ENCODE peak calls at places on chromosomes 13 and 19, in eight cellular contexts. One of them, this sample, is unnamed.

GRCh38 chr13:42392706-42393572 is 121.0 kb downstream of the AKAP11 start:
- DNase-seq in Peyer's patch: peak
- DNase-seq in HFF-Myc: no peak
- DNase-seq in IMR-90: no peak
- DNase-seq in breast epithelium: no peak
- DNase-seq in psoas muscle: no peak
- DNase-seq in left ventricle myocardium inferior: no peak
- DNase-seq in OCI-LY7: no peak
- DNase-seq in this sample: no peak

GRCh38 chr13:97274782-97275252 is 52.7 kb downstream of the MBNL2 start:
- DNase-seq in Peyer's patch: no peak
- DNase-seq in HFF-Myc: no peak
- DNase-seq in IMR-90: peak
- DNase-seq in breast epithelium: no peak
- DNase-seq in psoas muscle: no peak
- DNase-seq in left ventricle myocardium inferior: no peak
- DNase-seq in OCI-LY7: no peak
- DNase-seq in this sample: peak

GRCh38 chr13:97284558-97284957 is 62.4 kb downstream of the MBNL2 start:
- DNase-seq in Peyer's patch: no peak
- DNase-seq in HFF-Myc: no peak
- DNase-seq in IMR-90: peak
- DNase-seq in breast epithelium: no peak
- DNase-seq in psoas muscle: no peak
- DNase-seq in left ventricle myocardium inferior: no peak
- DNase-seq in OCI-LY7: no peak
- DNase-seq in this sample: peak

GRCh38 chr13:35832551-35832950 is 298.6 kb downstream of the DCLK1 start:
- DNase-seq in Peyer's patch: no peak
- DNase-seq in HFF-Myc: no peak
- DNase-seq in IMR-90: peak
- DNase-seq in breast epithelium: no peak
- DNase-seq in psoas muscle: no peak
- DNase-seq in left ventricle myocardium inferior: no peak
- DNase-seq in OCI-LY7: no peak
- DNase-seq in this sample: peak

GRCh38 chr13:59673301-59673700 is 490.4 kb downstream of the DIAPH3 start:
- DNase-seq in Peyer's patch: no peak
- DNase-seq in HFF-Myc: no peak
- DNase-seq in IMR-90: peak
- DNase-seq in breast epithelium: no peak
- DNase-seq in psoas muscle: no peak
- DNase-seq in left ventricle myocardium inferior: no peak
- DNase-seq in OCI-LY7: no peak
- DNase-seq in this sample: peak

GRCh38 chr19:50320051-50320450 is 9.1 kb downstream of the KCNC3 start:
- DNase-seq in Peyer's patch: no peak
- DNase-seq in HFF-Myc: no peak
- DNase-seq in IMR-90: no peak
- DNase-seq in breast epithelium: no peak
- DNase-seq in psoas muscle: peak
- DNase-seq in left ventricle myocardium inferior: no peak
- DNase-seq in OCI-LY7: no peak
- DNase-seq in this sample: no peak

GRCh38 chr19:29299416-29300380 is 86.7 kb upstream of the UQCRFS1 start:
- DNase-seq in Peyer's patch: no peak
- DNase-seq in HFF-Myc: no peak
- DNase-seq in IMR-90: no peak
- DNase-seq in breast epithelium: no peak
- DNase-seq in psoas muscle: no peak
- DNase-seq in left ventricle myocardium inferior: no peak
- DNase-seq in OCI-LY7: no peak
- DNase-seq in this sample: no peak

GRCh38 chr19:55113570-55114039 is 3.8 kb downstream of the PPP1R12C start:
- DNase-seq in Peyer's patch: peak
- DNase-seq in HFF-Myc: peak
- DNase-seq in IMR-90: peak
- DNase-seq in breast epithelium: peak
- DNase-seq in psoas muscle: peak
- DNase-seq in left ventricle myocardium inferior: peak
- DNase-seq in OCI-LY7: peak
- DNase-seq in this sample: peak

GRCh38 chr13:40187324-40187795 is 479.1 kb downstream of the FOXO1 start:
- DNase-seq in Peyer's patch: peak
- DNase-seq in HFF-Myc: no peak
- DNase-seq in IMR-90: no peak
- DNase-seq in breast epithelium: no peak
- DNase-seq in psoas muscle: no peak
- DNase-seq in left ventricle myocardium inferior: no peak
- DNase-seq in OCI-LY7: no peak
- DNase-seq in this sample: no peak

GRCh38 chr19:7942981-7943443 is 454 bp downstream of the TIMM44 start:
- DNase-seq in Peyer's patch: no peak
- DNase-seq in HFF-Myc: no peak
- DNase-seq in IMR-90: no peak
- DNase-seq in breast epithelium: no peak
- DNase-seq in psoas muscle: no peak
- DNase-seq in left ventricle myocardium inferior: no peak
- DNase-seq in OCI-LY7: peak
- DNase-seq in this sample: no peak

GRCh38 chr19:52007436-52007804 is 591 bp downstream of the ZNF615 start:
- DNase-seq in Peyer's patch: no peak
- DNase-seq in HFF-Myc: no peak
- DNase-seq in IMR-90: no peak
- DNase-seq in breast epithelium: no peak
- DNase-seq in psoas muscle: no peak
- DNase-seq in left ventricle myocardium inferior: no peak
- DNase-seq in OCI-LY7: no peak
- DNase-seq in this sample: peak

GRCh38 chr19:38684078-38684861 is 36.8 kb downstream of the ACTN4 start:
- DNase-seq in Peyer's patch: peak
- DNase-seq in HFF-Myc: peak
- DNase-seq in IMR-90: peak
- DNase-seq in breast epithelium: no peak
- DNase-seq in psoas muscle: peak
- DNase-seq in left ventricle myocardium inferior: peak
- DNase-seq in OCI-LY7: no peak
- DNase-seq in this sample: peak

GRCh38 chr13:39259371-39259770 is 221.1 kb downstream of the NHLRC3 start:
- DNase-seq in Peyer's patch: no peak
- DNase-seq in HFF-Myc: no peak
- DNase-seq in IMR-90: no peak
- DNase-seq in breast epithelium: no peak
- DNase-seq in psoas muscle: no peak
- DNase-seq in left ventricle myocardium inferior: no peak
- DNase-seq in OCI-LY7: no peak
- DNase-seq in this sample: no peak

GRCh38 chr13:48492123-48493075 is 40.5 kb downstream of the RCBTB2 start:
- DNase-seq in Peyer's patch: peak
- DNase-seq in HFF-Myc: peak
- DNase-seq in IMR-90: peak
- DNase-seq in breast epithelium: no peak
- DNase-seq in psoas muscle: peak
- DNase-seq in left ventricle myocardium inferior: peak
- DNase-seq in OCI-LY7: peak
- DNase-seq in this sample: peak

GRCh38 chr13:70407486-70407885 is 299.2 kb upstream of the KLHL1 start:
- DNase-seq in Peyer's patch: no peak
- DNase-seq in HFF-Myc: no peak
- DNase-seq in IMR-90: no peak
- DNase-seq in breast epithelium: no peak
- DNase-seq in psoas muscle: no peak
- DNase-seq in left ventricle myocardium inferior: no peak
- DNase-seq in OCI-LY7: no peak
- DNase-seq in this sample: no peak

GRCh38 chr13:72696590-72696989 is 30.8 kb downstream of the MZT1 start:
- DNase-seq in Peyer's patch: no peak
- DNase-seq in HFF-Myc: no peak
- DNase-seq in IMR-90: peak
- DNase-seq in breast epithelium: no peak
- DNase-seq in psoas muscle: no peak
- DNase-seq in left ventricle myocardium inferior: no peak
- DNase-seq in OCI-LY7: no peak
- DNase-seq in this sample: peak
- H3K4me3 ChIP-seq in Peyer's patch: no peak
- H3K4me3 ChIP-seq in HFF-Myc: no peak
- H3K4me3 ChIP-seq in IMR-90: no peak
- H3K4me3 ChIP-seq in breast epithelium: no peak
- H3K4me3 ChIP-seq in psoas muscle: no peak
- H3K4me3 ChIP-seq in left ventricle myocardium inferior: no peak
- H3K4me3 ChIP-seq in OCI-LY7: no peak
- H3K4me3 ChIP-seq in this sample: no peak

GRCh38 chr19:46226438-46226973 is 3.0 kb upstream of the IGFL1 start:
- DNase-seq in Peyer's patch: no peak
- DNase-seq in HFF-Myc: no peak
- DNase-seq in IMR-90: no peak
- DNase-seq in breast epithelium: no peak
- DNase-seq in psoas muscle: no peak
- DNase-seq in left ventricle myocardium inferior: peak
- DNase-seq in OCI-LY7: no peak
- DNase-seq in this sample: no peak

GRCh38 chr19:46232468-46232867 is 2.9 kb downstream of the IGFL1 start:
- DNase-seq in Peyer's patch: no peak
- DNase-seq in HFF-Myc: no peak
- DNase-seq in IMR-90: no peak
- DNase-seq in breast epithelium: no peak
- DNase-seq in psoas muscle: no peak
- DNase-seq in left ventricle myocardium inferior: no peak
- DNase-seq in OCI-LY7: no peak
- DNase-seq in this sample: no peak

GRCh38 chr19:46232938-46233621 is 3.5 kb downstream of the IGFL1 start:
- DNase-seq in Peyer's patch: no peak
- DNase-seq in HFF-Myc: no peak
- DNase-seq in IMR-90: no peak
- DNase-seq in breast epithelium: no peak
- DNase-seq in psoas muscle: no peak
- DNase-seq in left ventricle myocardium inferior: no peak
- DNase-seq in OCI-LY7: no peak
- DNase-seq in this sample: no peak

GRCh38 chr19:46229442-46229841 is at the start of gene IGFL1:
- DNase-seq in Peyer's patch: no peak
- DNase-seq in HFF-Myc: no peak
- DNase-seq in IMR-90: no peak
- DNase-seq in breast epithelium: no peak
- DNase-seq in psoas muscle: no peak
- DNase-seq in left ventricle myocardium inferior: no peak
- DNase-seq in OCI-LY7: no peak
- DNase-seq in this sample: no peak

DNA sequence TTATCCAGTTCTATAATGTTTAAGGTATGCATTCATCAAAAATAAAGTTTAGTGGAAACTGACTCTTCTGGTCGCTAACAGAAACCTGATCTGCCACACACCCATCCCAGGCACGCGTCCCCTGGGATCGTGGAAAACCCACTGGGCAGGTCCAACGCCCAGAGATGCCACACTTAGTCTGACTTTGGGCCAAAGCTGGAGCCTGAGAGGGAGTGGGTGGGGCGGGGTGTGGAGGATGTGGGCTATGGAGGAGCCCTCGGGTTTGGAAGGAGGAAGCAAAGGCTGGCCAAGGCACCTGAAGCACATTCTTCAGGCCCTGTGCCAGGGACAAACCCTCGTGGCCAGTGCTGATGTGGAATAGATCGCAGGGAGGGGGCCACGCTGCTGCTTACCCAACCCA is 2.5 kb downstream of the IGFL1 start:
- DNase-seq in Peyer's patch: no peak
- DNase-seq in HFF-Myc: no peak
- DNase-seq in IMR-90: no peak
- DNase-seq in breast epithelium: no peak
- DNase-seq in psoas muscle: no peak
- DNase-seq in left ventricle myocardium inferior: no peak
- DNase-seq in OCI-LY7: no peak
- DNase-seq in this sample: no peak
- TF ChIP-seq CTCF in Peyer's patch: no peak
- TF ChIP-seq CTCF in HFF-Myc: no peak
- TF ChIP-seq CTCF in IMR-90: no peak
- TF ChIP-seq CTCF in breast epithelium: no peak
- TF ChIP-seq CTCF in psoas muscle: no peak
- TF ChIP-seq CTCF in left ventricle myocardium inferior: no peak
- TF ChIP-seq CTCF in OCI-LY7: no peak
- TF ChIP-seq CTCF in this sample: no peak

GRCh38 chr19:49119411-49120324 is at the start of gene PPFIA3:
- DNase-seq in Peyer's patch: peak
- DNase-seq in HFF-Myc: no peak
- DNase-seq in IMR-90: peak
- DNase-seq in breast epithelium: peak
- DNase-seq in psoas muscle: peak
- DNase-seq in left ventricle myocardium inferior: peak
- DNase-seq in OCI-LY7: no peak
- DNase-seq in this sample: peak

GRCh38 chr19:49117677-49118564 is 1.0 kb downstream of the C19orf73 start:
- DNase-seq in Peyer's patch: peak
- DNase-seq in HFF-Myc: no peak
- DNase-seq in IMR-90: no peak
- DNase-seq in breast epithelium: no peak
- DNase-seq in psoas muscle: no peak
- DNase-seq in left ventricle myocardium inferior: peak
- DNase-seq in OCI-LY7: peak
- DNase-seq in this sample: no peak

GRCh38 chr19:49120868-49121267 is 1.5 kb downstream of the PPFIA3 start:
- DNase-seq in Peyer's patch: no peak
- DNase-seq in HFF-Myc: no peak
- DNase-seq in IMR-90: no peak
- DNase-seq in breast epithelium: no peak
- DNase-seq in psoas muscle: no peak
- DNase-seq in left ventricle myocardium inferior: no peak
- DNase-seq in OCI-LY7: peak
- DNase-seq in this sample: no peak

GRCh38 chr19:49118565-49119410 is at the start of gene C19orf73:
- DNase-seq in Peyer's patch: peak
- DNase-seq in HFF-Myc: peak
- DNase-seq in IMR-90: peak
- DNase-seq in breast epithelium: peak
- DNase-seq in psoas muscle: peak
- DNase-seq in left ventricle myocardium inferior: peak
- DNase-seq in OCI-LY7: peak
- DNase-seq in this sample: peak

DNA sequence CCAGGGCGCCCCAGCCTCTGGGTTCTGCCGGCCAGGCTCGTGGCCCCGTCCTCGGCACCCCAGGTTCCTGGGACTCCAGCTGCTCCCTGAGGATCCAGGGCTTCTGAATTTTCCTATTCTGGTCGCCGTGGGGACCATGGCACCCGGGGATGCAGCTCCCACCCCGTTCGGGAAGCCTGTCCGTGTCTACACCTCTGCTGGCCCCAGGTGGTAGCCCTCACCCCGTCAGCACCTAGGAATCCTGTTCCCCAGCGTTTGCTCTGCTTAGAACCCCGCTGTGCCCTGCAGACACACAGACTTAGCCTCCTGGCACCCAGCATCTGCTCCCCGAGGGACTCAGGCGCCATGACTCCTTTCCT is 960 bp downstream of the PPFIA3 start:
- DNase-seq in Peyer's patch: no peak
- DNase-seq in HFF-Myc: no peak
- DNase-seq in IMR-90: no peak
- DNase-seq in breast epithelium: no peak
- DNase-seq in psoas muscle: no peak
- DNase-seq in left ventricle myocardium inferior: no peak
- DNase-seq in OCI-LY7: no peak
- DNase-seq in this sample: no peak
- H3K4me3 ChIP-seq in Peyer's patch: peak
- H3K4me3 ChIP-seq in HFF-Myc: no peak
- H3K4me3 ChIP-seq in IMR-90: no peak
- H3K4me3 ChIP-seq in breast epithelium: peak
- H3K4me3 ChIP-seq in psoas muscle: peak
- H3K4me3 ChIP-seq in left ventricle myocardium inferior: peak
- H3K4me3 ChIP-seq in OCI-LY7: peak
- H3K4me3 ChIP-seq in this sample: no peak

GRCh38 chr13:77918391-77919261 is at the start of gene EDNRB:
- DNase-seq in Peyer's patch: peak
- DNase-seq in HFF-Myc: no peak
- DNase-seq in IMR-90: peak
- DNase-seq in breast epithelium: no peak
- DNase-seq in psoas muscle: peak
- DNase-seq in left ventricle myocardium inferior: peak
- DNase-seq in OCI-LY7: no peak
- DNase-seq in this sample: peak
- TF ChIP-seq CTCF in Peyer's patch: peak
- TF ChIP-seq CTCF in HFF-Myc: no peak
- TF ChIP-seq CTCF in IMR-90: no peak
- TF ChIP-seq CTCF in breast epithelium: no peak
- TF ChIP-seq CTCF in psoas muscle: no peak
- TF ChIP-seq CTCF in left ventricle myocardium inferior: peak
- TF ChIP-seq CTCF in OCI-LY7: no peak
- TF ChIP-seq CTCF in this sample: peak

This sample was measured in AG10803.